ENCODE peak calls at places on chromosomes 1 and 21, in eight cellular contexts. One of them, this sample, is unnamed.

GRCh38 chr1:95013948-95014574 is 58.7 kb downstream of the ALG14 start:
- DNase-seq in fibroblast of lung: no peak
- DNase-seq in colonic mucosa: no peak
- DNase-seq in psoas muscle: no peak
- DNase-seq in hepatocyte: no peak
- DNase-seq in BE2C: no peak
- DNase-seq in heart left ventricle: no peak
- DNase-seq in AG09309: no peak
- DNase-seq in this sample: no peak

GRCh38 chr1:24969616-24970398 is 39.7 kb upstream of the RUNX3 start:
- DNase-seq in fibroblast of lung: no peak
- DNase-seq in colonic mucosa: no peak
- DNase-seq in psoas muscle: no peak
- DNase-seq in hepatocyte: no peak
- DNase-seq in BE2C: no peak
- DNase-seq in heart left ventricle: no peak
- DNase-seq in AG09309: no peak
- DNase-seq in this sample: no peak

GRCh38 chr1:86868477-86868876 is 45.4 kb downstream of the SELENOF start:
- DNase-seq in fibroblast of lung: peak
- DNase-seq in colonic mucosa: no peak
- DNase-seq in psoas muscle: no peak
- DNase-seq in hepatocyte: no peak
- DNase-seq in BE2C: no peak
- DNase-seq in heart left ventricle: no peak
- DNase-seq in AG09309: no peak
- DNase-seq in this sample: no peak

GRCh38 chr1:94855307-94855700 is 35.1 kb downstream of the SLC44A3 start:
- DNase-seq in fibroblast of lung: peak
- DNase-seq in colonic mucosa: peak
- DNase-seq in psoas muscle: no peak
- DNase-seq in hepatocyte: no peak
- DNase-seq in BE2C: no peak
- DNase-seq in heart left ventricle: no peak
- DNase-seq in AG09309: no peak
- DNase-seq in this sample: no peak

GRCh38 chr21:27555996-27556395 is 589.1 kb upstream of the ADAMTS5 start:
- DNase-seq in fibroblast of lung: peak
- DNase-seq in colonic mucosa: no peak
- DNase-seq in psoas muscle: no peak
- DNase-seq in hepatocyte: no peak
- DNase-seq in BE2C: no peak
- DNase-seq in heart left ventricle: no peak
- DNase-seq in AG09309: no peak
- DNase-seq in this sample: no peak

GRCh38 chr21:34839070-34839820 is 170.5 kb downstream of the CLIC6 start:
- DNase-seq in fibroblast of lung: no peak
- DNase-seq in colonic mucosa: no peak
- DNase-seq in psoas muscle: no peak
- DNase-seq in hepatocyte: no peak
- DNase-seq in BE2C: no peak
- DNase-seq in heart left ventricle: no peak
- DNase-seq in AG09309: no peak
- DNase-seq in this sample: no peak

GRCh38 chr21:42478504-42478903 is 17.5 kb downstream of the RSPH1 start:
- DNase-seq in fibroblast of lung: no peak
- DNase-seq in colonic mucosa: peak
- DNase-seq in psoas muscle: no peak
- DNase-seq in hepatocyte: no peak
- DNase-seq in BE2C: no peak
- DNase-seq in heart left ventricle: no peak
- DNase-seq in AG09309: no peak
- DNase-seq in this sample: no peak

GRCh38 chr1:156153362-156153761 is at the start of gene SEMA4A:
- DNase-seq in fibroblast of lung: no peak
- DNase-seq in colonic mucosa: peak
- DNase-seq in psoas muscle: no peak
- DNase-seq in hepatocyte: no peak
- DNase-seq in BE2C: no peak
- DNase-seq in heart left ventricle: no peak
- DNase-seq in AG09309: no peak
- DNase-seq in this sample: no peak

GRCh38 chr1:9782116-9782751 is 41.5 kb downstream of the CLSTN1 start:
- DNase-seq in fibroblast of lung: no peak
- DNase-seq in colonic mucosa: no peak
- DNase-seq in psoas muscle: no peak
- DNase-seq in hepatocyte: no peak
- DNase-seq in BE2C: no peak
- DNase-seq in heart left ventricle: no peak
- DNase-seq in AG09309: no peak
- DNase-seq in this sample: no peak

GRCh38 chr1:25890249-25891034 is 14.9 kb upstream of the PAQR7 start:
- DNase-seq in fibroblast of lung: peak
- DNase-seq in colonic mucosa: peak
- DNase-seq in psoas muscle: no peak
- DNase-seq in hepatocyte: peak
- DNase-seq in BE2C: no peak
- DNase-seq in heart left ventricle: no peak
- DNase-seq in AG09309: no peak
- DNase-seq in this sample: no peak

GRCh38 chr1:41714613-41715389 is 203.9 kb downstream of the HIVEP3 start:
- DNase-seq in fibroblast of lung: no peak
- DNase-seq in colonic mucosa: no peak
- DNase-seq in psoas muscle: no peak
- DNase-seq in hepatocyte: no peak
- DNase-seq in BE2C: peak
- DNase-seq in heart left ventricle: no peak
- DNase-seq in AG09309: no peak
- DNase-seq in this sample: no peak
- H3K4me3 ChIP-seq in fibroblast of lung: no peak
- H3K4me3 ChIP-seq in colonic mucosa: no peak
- H3K4me3 ChIP-seq in psoas muscle: no peak
- H3K4me3 ChIP-seq in hepatocyte: no peak
- H3K4me3 ChIP-seq in BE2C: no peak
- H3K4me3 ChIP-seq in heart left ventricle: no peak
- H3K4me3 ChIP-seq in AG09309: no peak
- H3K4me3 ChIP-seq in this sample: no peak

GRCh38 chr1:21397813-21398188 is 42.1 kb upstream of the NBPF3 start:
- DNase-seq in fibroblast of lung: peak
- DNase-seq in colonic mucosa: no peak
- DNase-seq in psoas muscle: no peak
- DNase-seq in hepatocyte: no peak
- DNase-seq in BE2C: no peak
- DNase-seq in heart left ventricle: no peak
- DNase-seq in AG09309: no peak
- DNase-seq in this sample: no peak
- TF ChIP-seq CTCF in fibroblast of lung: no peak
- TF ChIP-seq CTCF in colonic mucosa: no peak
- TF ChIP-seq CTCF in psoas muscle: no peak
- TF ChIP-seq CTCF in hepatocyte: no peak
- TF ChIP-seq CTCF in BE2C: no peak
- TF ChIP-seq CTCF in heart left ventricle: no peak
- TF ChIP-seq CTCF in AG09309: no peak
- TF ChIP-seq CTCF in this sample: no peak

DNA sequence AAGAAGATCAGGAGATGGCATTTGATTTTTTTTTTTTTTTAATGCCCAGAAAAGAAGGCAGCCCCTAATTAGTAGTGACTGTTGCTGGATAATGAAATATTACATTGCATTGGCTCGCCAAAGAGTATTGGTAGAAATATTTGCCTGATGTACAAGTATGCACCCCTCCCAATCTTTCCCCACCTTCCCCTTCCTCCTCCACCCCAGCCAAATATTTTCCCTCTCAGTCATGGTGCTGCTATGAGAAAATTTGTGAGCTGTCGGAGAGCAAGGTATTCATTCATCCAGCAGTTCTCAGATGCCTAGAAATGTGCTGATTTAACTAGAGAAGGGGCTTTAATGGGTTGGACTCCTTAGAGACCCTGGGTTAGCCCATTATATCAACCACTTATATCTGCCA is 50.5 kb upstream of the IKBKE start:
- DNase-seq in fibroblast of lung: peak
- DNase-seq in colonic mucosa: no peak
- DNase-seq in psoas muscle: no peak
- DNase-seq in hepatocyte: no peak
- DNase-seq in BE2C: no peak
- DNase-seq in heart left ventricle: no peak
- DNase-seq in AG09309: no peak
- DNase-seq in this sample: no peak
- H3K4me3 ChIP-seq in fibroblast of lung: no peak
- H3K4me3 ChIP-seq in colonic mucosa: no peak
- H3K4me3 ChIP-seq in psoas muscle: no peak
- H3K4me3 ChIP-seq in hepatocyte: no peak
- H3K4me3 ChIP-seq in BE2C: no peak
- H3K4me3 ChIP-seq in heart left ventricle: no peak
- H3K4me3 ChIP-seq in AG09309: no peak
- H3K4me3 ChIP-seq in this sample: no peak

GRCh38 chr1:76547916-76548315 is 319.4 kb upstream of the ST6GALNAC5 start:
- DNase-seq in fibroblast of lung: no peak
- DNase-seq in colonic mucosa: peak
- DNase-seq in psoas muscle: no peak
- DNase-seq in hepatocyte: peak
- DNase-seq in BE2C: no peak
- DNase-seq in heart left ventricle: no peak
- DNase-seq in AG09309: no peak
- DNase-seq in this sample: no peak
- TF ChIP-seq CTCF in fibroblast of lung: no peak
- TF ChIP-seq CTCF in colonic mucosa: no peak
- TF ChIP-seq CTCF in psoas muscle: no peak
- TF ChIP-seq CTCF in hepatocyte: no peak
- TF ChIP-seq CTCF in BE2C: no peak
- TF ChIP-seq CTCF in heart left ventricle: no peak
- TF ChIP-seq CTCF in AG09309: no peak
- TF ChIP-seq CTCF in this sample: no peak

DNA sequence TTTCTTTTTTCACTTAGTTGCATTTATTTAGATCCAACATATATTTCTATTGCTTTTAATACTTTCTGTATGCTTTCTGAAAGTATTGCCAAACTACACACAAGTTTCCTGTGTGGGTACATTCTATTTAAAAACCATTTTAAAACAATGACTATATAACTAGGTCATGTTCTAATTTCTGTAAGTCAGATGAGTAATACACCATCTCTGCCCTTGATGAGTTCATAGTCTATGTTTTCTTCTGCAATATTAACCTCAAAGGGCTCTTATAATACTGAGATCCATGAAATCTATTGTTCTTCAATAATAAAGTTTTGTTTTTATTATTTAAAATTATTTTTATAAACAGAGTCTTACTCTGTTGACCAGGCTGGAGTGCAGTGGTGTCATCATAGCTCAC is 68.3 kb downstream of the RNASEL start:
- DNase-seq in fibroblast of lung: no peak
- DNase-seq in colonic mucosa: no peak
- DNase-seq in psoas muscle: no peak
- DNase-seq in hepatocyte: no peak
- DNase-seq in BE2C: no peak
- DNase-seq in heart left ventricle: no peak
- DNase-seq in AG09309: no peak
- DNase-seq in this sample: peak
- H3K4me3 ChIP-seq in fibroblast of lung: no peak
- H3K4me3 ChIP-seq in colonic mucosa: no peak
- H3K4me3 ChIP-seq in psoas muscle: no peak
- H3K4me3 ChIP-seq in hepatocyte: no peak
- H3K4me3 ChIP-seq in BE2C: no peak
- H3K4me3 ChIP-seq in heart left ventricle: no peak
- H3K4me3 ChIP-seq in AG09309: no peak
- H3K4me3 ChIP-seq in this sample: no peak

DNA sequence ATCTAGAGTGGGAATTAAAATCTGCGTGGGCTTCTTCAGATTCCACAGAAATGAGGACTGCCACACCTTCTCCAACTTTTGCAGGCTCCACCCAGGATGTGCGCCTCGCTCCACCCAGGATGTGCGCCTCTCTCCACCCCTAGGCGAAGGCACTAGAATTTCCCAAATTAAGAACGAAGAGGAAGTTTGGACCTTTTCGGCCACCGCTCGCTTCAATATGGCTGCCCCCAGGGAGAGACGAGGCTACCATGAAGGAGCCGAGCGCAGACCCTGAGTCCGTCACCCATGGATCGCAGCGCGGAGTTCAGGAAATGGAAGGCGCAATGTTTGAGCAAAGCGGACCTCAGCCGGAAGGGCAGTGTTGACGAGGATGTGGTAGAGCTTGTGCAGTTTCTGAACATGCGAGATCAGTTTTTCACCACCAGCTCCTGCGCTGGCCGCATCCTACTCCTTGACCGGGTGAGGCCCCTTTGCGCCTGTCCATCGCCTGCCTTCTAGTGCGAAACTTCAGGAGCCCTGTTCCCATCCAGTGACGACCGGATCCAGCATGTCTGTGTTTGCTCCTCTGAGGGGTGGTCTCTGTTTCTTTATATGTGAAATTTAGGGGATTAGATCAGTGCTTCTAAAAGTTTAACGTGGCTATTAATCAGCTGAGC is at the start of the genes CRYZ and TYW3:
- DNase-seq in fibroblast of lung: peak
- DNase-seq in colonic mucosa: peak
- DNase-seq in psoas muscle: peak
- DNase-seq in hepatocyte: no peak
- DNase-seq in BE2C: peak
- DNase-seq in heart left ventricle: peak
- DNase-seq in AG09309: peak
- DNase-seq in this sample: peak
- TF ChIP-seq CTCF in fibroblast of lung: no peak
- TF ChIP-seq CTCF in colonic mucosa: no peak
- TF ChIP-seq CTCF in psoas muscle: no peak
- TF ChIP-seq CTCF in hepatocyte: no peak
- TF ChIP-seq CTCF in BE2C: no peak
- TF ChIP-seq CTCF in heart left ventricle: no peak
- TF ChIP-seq CTCF in AG09309: peak
- TF ChIP-seq CTCF in this sample: no peak

GRCh38 chr21:33647560-33647959 is 5.3 kb downstream of the ITSN1 start:
- DNase-seq in fibroblast of lung: no peak
- DNase-seq in colonic mucosa: no peak
- DNase-seq in psoas muscle: no peak
- DNase-seq in hepatocyte: no peak
- DNase-seq in BE2C: no peak
- DNase-seq in heart left ventricle: no peak
- DNase-seq in AG09309: no peak
- DNase-seq in this sample: no peak

GRCh38 chr21:33648555-33648954 is 6.3 kb downstream of the ITSN1 start:
- DNase-seq in fibroblast of lung: no peak
- DNase-seq in colonic mucosa: no peak
- DNase-seq in psoas muscle: no peak
- DNase-seq in hepatocyte: no peak
- DNase-seq in BE2C: no peak
- DNase-seq in heart left ventricle: no peak
- DNase-seq in AG09309: no peak
- DNase-seq in this sample: no peak

GRCh38 chr21:33650929-33651505 is 8.7 kb downstream of the ITSN1 start:
- DNase-seq in fibroblast of lung: peak
- DNase-seq in colonic mucosa: no peak
- DNase-seq in psoas muscle: no peak
- DNase-seq in hepatocyte: no peak
- DNase-seq in BE2C: no peak
- DNase-seq in heart left ventricle: no peak
- DNase-seq in AG09309: no peak
- DNase-seq in this sample: no peak

GRCh38 chr21:33651965-33652680 is 9.8 kb downstream of the ITSN1 start:
- DNase-seq in fibroblast of lung: no peak
- DNase-seq in colonic mucosa: no peak
- DNase-seq in psoas muscle: no peak
- DNase-seq in hepatocyte: no peak
- DNase-seq in BE2C: no peak
- DNase-seq in heart left ventricle: no peak
- DNase-seq in AG09309: no peak
- DNase-seq in this sample: no peak

GRCh38 chr21:33650230-33650629 is 7.9 kb downstream of the ITSN1 start:
- DNase-seq in fibroblast of lung: no peak
- DNase-seq in colonic mucosa: peak
- DNase-seq in psoas muscle: no peak
- DNase-seq in hepatocyte: no peak
- DNase-seq in BE2C: no peak
- DNase-seq in heart left ventricle: no peak
- DNase-seq in AG09309: no peak
- DNase-seq in this sample: no peak
- H3K4me3 ChIP-seq in fibroblast of lung: no peak
- H3K4me3 ChIP-seq in colonic mucosa: no peak
- H3K4me3 ChIP-seq in psoas muscle: no peak
- H3K4me3 ChIP-seq in hepatocyte: no peak
- H3K4me3 ChIP-seq in BE2C: no peak
- H3K4me3 ChIP-seq in heart left ventricle: no peak
- H3K4me3 ChIP-seq in AG09309: no peak
- H3K4me3 ChIP-seq in this sample: no peak